ENCODE peak calls at places on chromosomes 1 and 21, in seven cellular contexts. M, J, Q, W, S, X and D are unnamed samples.

GRCh38 chr1:24694380-24694843 is 50.8 kb upstream of the CLIC4 start:
- DNase-seq in M (no peak), J (peak), Q (no peak), W (no peak), S (no peak), X (no peak), D (peak)

GRCh38 chr1:36675931-36676562 is 193.3 kb upstream of the CSF3R start:
- DNase-seq in M (no peak), J (no peak), Q (no peak), W (no peak), S (no peak), X (no peak), D (no peak)

GRCh38 chr1:43968348-43968948 is 1.4 kb upstream of the DPH2 start:
- DNase-seq in M (peak), J (peak), Q (no peak), W (peak), S (peak), X (no peak), D (no peak)

GRCh38 chr1:40612345-40612831 is 53.1 kb downstream of the RIMS3 start:
- DNase-seq in M (peak), J (peak), Q (no peak), W (peak), S (peak), X (peak), D (peak)

GRCh38 chr21:42144221-42144620 is 73.1 kb downstream of the UMODL1 start:
- DNase-seq in M (no peak), J (no peak), Q (no peak), W (no peak), S (no peak), X (no peak), D (no peak)

GRCh38 chr21:29105218-29105617 is 25.2 kb upstream of the MAP3K7CL start:
- DNase-seq in M (no peak), J (peak), Q (no peak), W (no peak), S (peak), X (no peak), D (peak)

GRCh38 chr1:19432943-19433609 is 52.3 kb downstream of the CAPZB start:
- DNase-seq in M (no peak), J (peak), Q (no peak), W (no peak), S (no peak), X (no peak), D (no peak)

GRCh38 chr1:178465011-178465410 is 31.8 kb downstream of the CLEC20A start:
- DNase-seq in M (no peak), J (peak), Q (no peak), W (no peak), S (no peak), X (no peak), D (peak)

GRCh38 chr1:6205849-6206845 is at the start of gene RNF207:
- DNase-seq in M (peak), J (peak), Q (no peak), W (peak), S (peak), X (peak), D (peak)

GRCh38 chr1:44808938-44809917 is 905 bp downstream of the BTBD19 start:
- DNase-seq in M (peak), J (peak), Q (peak), W (no peak), S (peak), X (peak), D (peak)

GRCh38 chr1:1091344-1092148 is 17.4 kb upstream of the RNF223 start:
- DNase-seq in M (no peak), J (no peak), Q (peak), W (no peak), S (no peak), X (peak), D (no peak)

GRCh38 chr1:156657161-156657970 is 15.4 kb downstream of the BCAN start:
- DNase-seq in M (peak), J (peak), Q (peak), W (peak), S (peak), X (peak), D (no peak)

GRCh38 chr1:15736035-15736665 is at the start of gene SLC25A34:
- DNase-seq in M (no peak), J (no peak), Q (no peak), W (no peak), S (no peak), X (peak), D (no peak)

GRCh38 chr1:997728-998050 is 2.2 kb downstream of the HES4 start:
- DNase-seq in M (no peak), J (no peak), Q (no peak), W (peak), S (no peak), X (no peak), D (no peak)

GRCh38 chr21:46113497-46114176 is 15.7 kb downstream of the COL6A2 start:
- DNase-seq in M (no peak), J (no peak), Q (peak), W (no peak), S (no peak), X (no peak), D (no peak)

GRCh38 chr1:18109756-18110597 is 2.4 kb downstream of the IGSF21 start:
- DNase-seq in M (no peak), J (no peak), Q (peak), W (peak), S (no peak), X (peak), D (no peak)

GRCh38 chr1:114259517-114260160 is 106.0 kb upstream of the SYT6 start:
- DNase-seq in M (no peak), J (no peak), Q (no peak), W (no peak), S (no peak), X (no peak), D (no peak)

GRCh38 chr1:63668298-63668697 is 75.1 kb downstream of the PGM1 start:
- DNase-seq in M (no peak), J (no peak), Q (no peak), W (no peak), S (no peak), X (no peak), D (no peak)

GRCh38 chr21:36980280-36981048 is 14.0 kb upstream of the HLCS start:
- DNase-seq in M (no peak), J (peak), Q (no peak), W (peak), S (peak), X (peak), D (no peak)

GRCh38 chr1:7186382-7187120 is 401.3 kb downstream of the CAMTA1 start:
- DNase-seq in M (no peak), J (no peak), Q (no peak), W (no peak), S (no peak), X (no peak), D (no peak)

GRCh38 chr1:40845895-40846294 is 16.3 kb downstream of the CITED4 start:
- DNase-seq in M (no peak), J (no peak), Q (no peak), W (no peak), S (no peak), X (no peak), D (no peak)

GRCh38 chr1:153693466-153693865 is 15.0 kb downstream of the NPR1 start:
- DNase-seq in M (no peak), J (no peak), Q (no peak), W (no peak), S (no peak), X (no peak), D (no peak)

GRCh38 chr1:203590559-203590958 is 36.1 kb upstream of the ATP2B4 start:
- DNase-seq in M (no peak), J (peak), Q (no peak), W (no peak), S (no peak), X (no peak), D (no peak)

GRCh38 chr1:19436716-19437476 is 48.4 kb downstream of the CAPZB start:
- DNase-seq in M (no peak), J (peak), Q (no peak), W (no peak), S (no peak), X (peak), D (peak)

GRCh38 chr1:234731371-234732085 is 121.5 kb upstream of the IRF2BP2 start:
- DNase-seq in M (peak), J (peak), Q (no peak), W (no peak), S (no peak), X (no peak), D (peak)

GRCh38 chr1:187465441-187465840 is 636.7 kb downstream of the PLA2G4A start:
- DNase-seq in M (no peak), J (no peak), Q (no peak), W (no peak), S (no peak), X (peak), D (no peak)

GRCh38 chr1:161367684-161368398 is at the start of gene CFAP126:
- DNase-seq in M (peak), J (peak), Q (peak), W (peak), S (peak), X (peak), D (peak)

GRCh38 chr1:53581476-53581875 is 122.3 kb downstream of the DMRTB1 start:
- DNase-seq in M (no peak), J (no peak), Q (no peak), W (no peak), S (no peak), X (no peak), D (no peak)

GRCh38 chr1:85484716-85485115 is 19.8 kb upstream of the DDAH1 start:
- DNase-seq in M (no peak), J (no peak), Q (no peak), W (no peak), S (no peak), X (no peak), D (no peak)

GRCh38 chr1:20521960-20522861 is 14.3 kb upstream of the MUL1 start:
- DNase-seq in M (peak), J (peak), Q (peak), W (peak), S (peak), X (peak), D (peak)

GRCh38 chr1:153095764-153096163 is 1.4 kb upstream of the SPRR2E start:
- DNase-seq in M (no peak), J (no peak), Q (no peak), W (no peak), S (no peak), X (no peak), D (no peak)

GRCh38 chr1:46519209-46519608 is 29.6 kb downstream of the DMBX1 start:
- DNase-seq in M (no peak), J (no peak), Q (peak), W (no peak), S (peak), X (no peak), D (no peak)

GRCh38 chr1:30907641-30908445 is 715 bp downstream of the SDC3 start:
- DNase-seq in M (no peak), J (no peak), Q (peak), W (no peak), S (no peak), X (peak), D (no peak)

GRCh38 chr1:44808063-44808937 is at the start of gene BTBD19:
- DNase-seq in M (no peak), J (peak), Q (peak), W (peak), S (peak), X (peak), D (peak)

GRCh38 chr21:30839304-30839703 is 9.7 kb upstream of the KRTAP7-1 start:
- DNase-seq in M (peak), J (no peak), Q (no peak), W (peak), S (peak), X (peak), D (no peak)

GRCh38 chr1:22835920-22836319 is 125.3 kb downstream of the EPHB2 start:
- DNase-seq in M (no peak), J (no peak), Q (no peak), W (no peak), S (no peak), X (no peak), D (peak)

GRCh38 chr1:201665036-201665435 is 126.1 kb downstream of the NAV1 start:
- DNase-seq in M (no peak), J (no peak), Q (no peak), W (no peak), S (no peak), X (no peak), D (no peak)

GRCh38 chr1:167128261-167129227 is 34.7 kb downstream of the STYXL2 start:
- DNase-seq in M (no peak), J (no peak), Q (no peak), W (no peak), S (peak), X (no peak), D (no peak)

GRCh38 chr1:24047101-24047459 is 64.9 kb downstream of the MYOM3 start:
- DNase-seq in M (no peak), J (peak), Q (no peak), W (no peak), S (peak), X (peak), D (peak)